ENCODE peak calls at places on chromosomes 2 and 18, in four cellular contexts. Z is pons; W is CD4-positive, alpha-beta T cell; X is CD8-positive, alpha-beta memory T cell. L is an unnamed sample.
A peak's percentile ranks its signal among the peaks of the same experiment; 100 is the strongest.

GRCh38 chr2:241965931-241966412 is 96.4 kb downstream of the RTP5 start:
- DNase-seq in Z (peak; percentile 46), W (peak; percentile 40), X (peak; percentile 73), L (peak; percentile 56)

GRCh38 chr2:23135481-23136100 is 249.4 kb upstream of the KLHL29 start:
- DNase-seq in Z (peak; percentile 13), W (no peak), X (no peak), L (peak; percentile 21)

GRCh38 chr2:85531585-85531984 is 7.4 kb upstream of the MAT2A start:
- DNase-seq in Z (no peak), W (no peak), X (no peak), L (no peak)

GRCh38 chr2:160469615-160470204 is 23.9 kb downstream of the RBMS1 start:
- DNase-seq in Z (no peak), W (no peak), X (no peak), L (no peak)

GRCh38 chr2:70990216-70990615 is 4.5 kb downstream of the TEX261 start:
- DNase-seq in Z (no peak), W (no peak), X (no peak), L (no peak)

GRCh38 chr18:65082907-65083306 is 667.9 kb upstream of the CDH7 start:
- DNase-seq in Z (no peak), W (no peak), X (no peak), L (no peak)

GRCh38 chr2:211376410-211376809 is 820.0 kb downstream of the CPS1 start:
- DNase-seq in Z (no peak), W (no peak), X (no peak), L (no peak)

GRCh38 chr2:21181957-21182356 is 58.2 kb downstream of the TDRD15 start:
- DNase-seq in Z (no peak), W (no peak), X (no peak), L (no peak)

GRCh38 chr2:219576505-219577388 is 4.6 kb downstream of the INHA start:
- DNase-seq in Z (peak; percentile 11), W (no peak), X (no peak), L (peak; percentile 76)

GRCh38 chr2:240217431-240218301 is 77.2 kb upstream of the OTOS start:
- DNase-seq in Z (no peak), W (no peak), X (no peak), L (no peak)

GRCh38 chr2:236641051-236641450 is 71.4 kb downstream of the ACKR3 start:
- DNase-seq in Z (no peak), W (no peak), X (no peak), L (no peak)

GRCh38 chr2:24334245-24334633 is 26.1 kb downstream of the ITSN2 start:
- DNase-seq in Z (no peak), W (no peak), X (no peak), L (no peak)

GRCh38 chr2:229350117-229350805 is 79.2 kb upstream of the PID1 start:
- DNase-seq in Z (no peak), W (no peak), X (no peak), L (no peak)

GRCh38 chr18:48676756-48677368 is 138.0 kb downstream of the CTIF start:
- DNase-seq in Z (peak; percentile 66), W (peak; percentile 56), X (peak; percentile 35), L (peak; percentile 92)

GRCh38 chr18:8361941-8362471 is 247.2 kb upstream of the RAB12 start:
- DNase-seq in Z (no peak), W (no peak), X (no peak), L (no peak)

GRCh38 chr2:240214790-240215675 is 74.6 kb upstream of the OTOS start:
- DNase-seq in Z (no peak), W (no peak), X (no peak), L (no peak)

GRCh38 chr2:55421326-55421725 is 1.7 kb upstream of the CCDC88A start:
- DNase-seq in Z (no peak), W (no peak), X (no peak), L (no peak)

L was measured in neural progenitor cell.